ENCODE peak calls at places on chromosomes 3 and 15, in five cellular contexts. One of them, this sample, is unnamed.

GRCh38 chr15:63041982-63042878 is at the start of gene TPM1:
- DNase-seq in choroid plexus epithelial cell: peak; percentile 90
- DNase-seq in astrocyte: peak; percentile 91
- DNase-seq in lower lobe of right lung: peak; percentile 66
- DNase-seq in pancreas: peak; percentile 82
- DNase-seq in this sample: peak; percentile 92

GRCh38 chr15:94387854-94388441 is 156.6 kb downstream of the MCTP2 start:
- DNase-seq in astrocyte: no peak
- DNase-seq in pancreas: no peak
- DNase-seq in lower lobe of right lung: no peak
- DNase-seq in choroid plexus epithelial cell: no peak
- DNase-seq in this sample: no peak

GRCh38 chr15:101201411-101202174 is 50.3 kb downstream of the CHSY1 start:
- DNase-seq in lower lobe of right lung: peak; percentile 75
- DNase-seq in pancreas: peak; percentile 54
- DNase-seq in choroid plexus epithelial cell: peak; percentile 97
- DNase-seq in astrocyte: peak; percentile 98
- DNase-seq in this sample: peak; percentile 86

GRCh38 chr3:128253150-128253549 is 99.9 kb downstream of the EEFSEC start:
- DNase-seq in lower lobe of right lung: no peak
- DNase-seq in pancreas: no peak
- DNase-seq in choroid plexus epithelial cell: no peak
- DNase-seq in astrocyte: no peak
- DNase-seq in this sample: no peak

GRCh38 chr3:179321585-179322322 is 1.1 kb upstream of the ZNF639 start:
- DNase-seq in choroid plexus epithelial cell: peak; percentile 77
- DNase-seq in astrocyte: no peak
- DNase-seq in pancreas: no peak
- DNase-seq in lower lobe of right lung: no peak
- DNase-seq in this sample: peak; percentile 58

GRCh38 chr3:128607710-128608048 is 42.9 kb downstream of the RPN1 start:
- DNase-seq in pancreas: no peak
- DNase-seq in lower lobe of right lung: no peak
- DNase-seq in astrocyte: no peak
- DNase-seq in choroid plexus epithelial cell: no peak
- DNase-seq in this sample: no peak

GRCh38 chr3:161854232-161854771 is 357.7 kb downstream of the OTOL1 start:
- DNase-seq in pancreas: no peak
- DNase-seq in astrocyte: peak; percentile 87
- DNase-seq in choroid plexus epithelial cell: peak; percentile 72
- DNase-seq in lower lobe of right lung: no peak
- DNase-seq in this sample: peak; percentile 46

GRCh38 chr15:67777071-67777470 is 48.2 kb upstream of the SKOR1 start:
- DNase-seq in choroid plexus epithelial cell: no peak
- DNase-seq in astrocyte: no peak
- DNase-seq in lower lobe of right lung: no peak
- DNase-seq in pancreas: no peak
- DNase-seq in this sample: no peak

GRCh38 chr15:48190932-48191573 is 412 bp upstream of the CTXN2 start:
- DNase-seq in lower lobe of right lung: peak; percentile 65
- DNase-seq in pancreas: peak; percentile 76
- DNase-seq in astrocyte: peak; percentile 51
- DNase-seq in choroid plexus epithelial cell: peak; percentile 79
- DNase-seq in this sample: peak; percentile 57

GRCh38 chr15:56806147-56806536 is 72.8 kb upstream of the ZNF280D start:
- DNase-seq in astrocyte: no peak
- DNase-seq in lower lobe of right lung: no peak
- DNase-seq in choroid plexus epithelial cell: no peak
- DNase-seq in pancreas: no peak
- DNase-seq in this sample: no peak

GRCh38 chr15:67690936-67691335 is 134.4 kb upstream of the SKOR1 start:
- DNase-seq in choroid plexus epithelial cell: peak; percentile 72
- DNase-seq in pancreas: no peak
- DNase-seq in lower lobe of right lung: no peak
- DNase-seq in astrocyte: peak; percentile 90
- DNase-seq in this sample: no peak

GRCh38 chr15:67571643-67572415 is 29.3 kb downstream of the MAP2K5 start:
- DNase-seq in astrocyte: no peak
- DNase-seq in lower lobe of right lung: no peak
- DNase-seq in choroid plexus epithelial cell: no peak
- DNase-seq in pancreas: no peak
- DNase-seq in this sample: peak; percentile 57

GRCh38 chr3:16264174-16264707 is 502 bp downstream of the DPH3 start:
- DNase-seq in choroid plexus epithelial cell: no peak
- DNase-seq in astrocyte: peak; percentile 7
- DNase-seq in pancreas: no peak
- DNase-seq in lower lobe of right lung: no peak
- DNase-seq in this sample: no peak

GRCh38 chr15:94234300-94234699 is 2.9 kb downstream of the MCTP2 start:
- DNase-seq in choroid plexus epithelial cell: peak; percentile 35
- DNase-seq in lower lobe of right lung: no peak
- DNase-seq in pancreas: no peak
- DNase-seq in astrocyte: no peak
- DNase-seq in this sample: no peak

GRCh38 chr3:170467007-170467406 is 48.3 kb downstream of the CLDN11 start:
- DNase-seq in astrocyte: no peak
- DNase-seq in pancreas: no peak
- DNase-seq in lower lobe of right lung: no peak
- DNase-seq in choroid plexus epithelial cell: no peak
- DNase-seq in this sample: no peak

GRCh38 chr3:174358252-174358651 is 500.9 kb upstream of the NAALADL2 start:
- DNase-seq in choroid plexus epithelial cell: no peak
- DNase-seq in pancreas: no peak
- DNase-seq in astrocyte: no peak
- DNase-seq in lower lobe of right lung: no peak
- DNase-seq in this sample: no peak

GRCh38 chr15:65948352-65948751 is 79.1 kb downstream of the RAB11A start:
- DNase-seq in pancreas: no peak
- DNase-seq in lower lobe of right lung: no peak
- DNase-seq in choroid plexus epithelial cell: no peak
- DNase-seq in astrocyte: no peak
- DNase-seq in this sample: no peak

GRCh38 chr3:31732548-31732947 is 199.8 kb downstream of the STT3B start:
- DNase-seq in choroid plexus epithelial cell: no peak
- DNase-seq in lower lobe of right lung: no peak
- DNase-seq in pancreas: no peak
- DNase-seq in astrocyte: no peak
- DNase-seq in this sample: no peak

GRCh38 chr3:54756330-54756731 is 171.5 kb downstream of the LRTM1 start:
- DNase-seq in astrocyte: peak; percentile 97
- DNase-seq in choroid plexus epithelial cell: peak; percentile 92
- DNase-seq in pancreas: no peak
- DNase-seq in lower lobe of right lung: no peak
- DNase-seq in this sample: no peak

GRCh38 chr3:116842254-116842957 is 132.8 kb downstream of the TUSC7 start:
- DNase-seq in lower lobe of right lung: no peak
- DNase-seq in pancreas: no peak
- DNase-seq in choroid plexus epithelial cell: no peak
- DNase-seq in astrocyte: no peak
- DNase-seq in this sample: no peak

GRCh38 chr15:69540622-69541021 is 88.0 kb downstream of the RPLP1 start:
- DNase-seq in lower lobe of right lung: no peak
- DNase-seq in pancreas: no peak
- DNase-seq in astrocyte: no peak
- DNase-seq in choroid plexus epithelial cell: no peak
- DNase-seq in this sample: no peak

GRCh38 chr3:134056464-134056891 is 26.8 kb upstream of the SLCO2A1 start:
- DNase-seq in pancreas: no peak
- DNase-seq in lower lobe of right lung: no peak
- DNase-seq in astrocyte: no peak
- DNase-seq in choroid plexus epithelial cell: peak; percentile 69
- DNase-seq in this sample: peak; percentile 41

GRCh38 chr3:187943677-187944390 is 198.6 kb upstream of the BCL6 start:
- DNase-seq in choroid plexus epithelial cell: peak; percentile 68
- DNase-seq in lower lobe of right lung: no peak
- DNase-seq in astrocyte: no peak
- DNase-seq in pancreas: no peak
- DNase-seq in this sample: no peak

GRCh38 chr15:33780011-33780768 is 188.1 kb upstream of the CHRM5 start:
- DNase-seq in astrocyte: no peak
- DNase-seq in pancreas: no peak
- DNase-seq in choroid plexus epithelial cell: no peak
- DNase-seq in lower lobe of right lung: no peak
- DNase-seq in this sample: no peak

GRCh38 chr3:179973931-179974361 is 62.8 kb downstream of the PEX5L start:
- DNase-seq in choroid plexus epithelial cell: no peak
- DNase-seq in lower lobe of right lung: no peak
- DNase-seq in astrocyte: no peak
- DNase-seq in pancreas: no peak
- DNase-seq in this sample: no peak

GRCh38 chr15:89067751-89068150 is 20.5 kb upstream of the ABHD2 start:
- DNase-seq in pancreas: no peak
- DNase-seq in astrocyte: peak; percentile 81
- DNase-seq in choroid plexus epithelial cell: peak; percentile 25
- DNase-seq in lower lobe of right lung: no peak
- DNase-seq in this sample: no peak

GRCh38 chr3:149599236-149599635 is 58.6 kb downstream of the WWTR1 start:
- DNase-seq in astrocyte: peak; percentile 85
- DNase-seq in choroid plexus epithelial cell: peak; percentile 36
- DNase-seq in pancreas: no peak
- DNase-seq in lower lobe of right lung: no peak
- DNase-seq in this sample: no peak

GRCh38 chr15:74709011-74709410 is 13.2 kb upstream of the EDC3 start:
- DNase-seq in astrocyte: no peak
- DNase-seq in lower lobe of right lung: no peak
- DNase-seq in choroid plexus epithelial cell: no peak
- DNase-seq in pancreas: no peak
- DNase-seq in this sample: no peak

GRCh38 chr15:74138642-74139041 is 8.3 kb downstream of the ISLR2 start:
- DNase-seq in astrocyte: no peak
- DNase-seq in choroid plexus epithelial cell: no peak
- DNase-seq in lower lobe of right lung: no peak
- DNase-seq in pancreas: no peak
- DNase-seq in this sample: no peak

DNA sequence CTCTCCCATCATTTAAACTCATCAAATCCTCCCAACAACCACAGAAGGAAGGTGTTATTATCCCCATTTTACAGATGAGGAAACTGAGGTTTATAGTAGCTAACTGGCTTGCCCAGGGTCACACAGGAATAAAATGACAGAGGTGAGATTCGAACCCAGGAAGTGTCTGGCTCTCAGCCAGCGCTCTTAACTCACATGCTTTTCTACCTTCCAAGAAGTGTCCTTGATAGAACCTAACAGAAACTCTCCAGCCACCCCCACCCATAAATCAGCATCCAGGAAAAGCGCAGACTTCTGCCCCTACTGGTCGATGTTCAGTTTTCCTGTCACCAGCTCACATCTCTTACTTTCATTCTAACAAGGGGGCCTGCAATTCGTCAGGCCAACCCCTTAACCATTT is 51.7 kb downstream of the SPATA12 start:
- DNase-seq in lower lobe of right lung: no peak
- DNase-seq in choroid plexus epithelial cell: peak; percentile 13
- DNase-seq in pancreas: no peak
- DNase-seq in astrocyte: no peak
- DNase-seq in this sample: no peak
- TF ChIP-seq CTCF in lower lobe of right lung: no peak
- TF ChIP-seq CTCF in choroid plexus epithelial cell: peak; percentile 43
- TF ChIP-seq CTCF in pancreas: no peak
- TF ChIP-seq CTCF in astrocyte: peak; percentile 14
- TF ChIP-seq CTCF in this sample: no peak

DNA sequence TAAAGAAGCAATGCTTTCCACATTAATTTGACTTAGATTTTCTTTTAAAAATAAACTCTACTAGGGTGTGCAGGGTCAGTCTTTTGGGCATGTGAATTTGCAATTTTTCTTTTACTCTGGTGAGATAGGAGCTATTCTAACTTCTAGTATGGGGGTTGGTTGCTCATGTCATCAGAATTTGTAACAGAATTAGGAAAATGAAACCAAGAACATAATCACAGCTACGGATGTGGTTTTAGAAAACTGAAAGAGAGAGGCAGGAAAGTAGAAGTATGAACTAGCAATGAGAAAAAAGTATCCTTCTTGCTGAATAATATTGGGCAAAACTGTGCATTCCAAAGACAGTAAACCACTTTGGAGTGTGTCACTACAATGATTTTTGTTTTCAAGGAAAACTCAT is 43.4 kb downstream of the ADPGK start:
- DNase-seq in choroid plexus epithelial cell: no peak
- DNase-seq in pancreas: no peak
- DNase-seq in astrocyte: no peak
- DNase-seq in lower lobe of right lung: no peak
- DNase-seq in this sample: no peak
- H3K4me3 ChIP-seq in choroid plexus epithelial cell: no peak overlapping the region
- H3K4me3 ChIP-seq in pancreas: no peak overlapping the region
- H3K4me3 ChIP-seq in astrocyte: no peak overlapping the region
- H3K4me3 ChIP-seq in lower lobe of right lung: no peak overlapping the region
- H3K4me3 ChIP-seq in this sample: no peak overlapping the region

GRCh38 chr3:834679-835078 is 258.1 kb upstream of the CNTN6 start:
- DNase-seq in astrocyte: no peak
- DNase-seq in pancreas: no peak
- DNase-seq in lower lobe of right lung: no peak
- DNase-seq in choroid plexus epithelial cell: no peak
- DNase-seq in this sample: no peak

GRCh38 chr3:839981-840380 is 252.8 kb upstream of the CNTN6 start:
- DNase-seq in lower lobe of right lung: no peak
- DNase-seq in pancreas: no peak
- DNase-seq in choroid plexus epithelial cell: no peak
- DNase-seq in astrocyte: no peak
- DNase-seq in this sample: no peak

DNA sequence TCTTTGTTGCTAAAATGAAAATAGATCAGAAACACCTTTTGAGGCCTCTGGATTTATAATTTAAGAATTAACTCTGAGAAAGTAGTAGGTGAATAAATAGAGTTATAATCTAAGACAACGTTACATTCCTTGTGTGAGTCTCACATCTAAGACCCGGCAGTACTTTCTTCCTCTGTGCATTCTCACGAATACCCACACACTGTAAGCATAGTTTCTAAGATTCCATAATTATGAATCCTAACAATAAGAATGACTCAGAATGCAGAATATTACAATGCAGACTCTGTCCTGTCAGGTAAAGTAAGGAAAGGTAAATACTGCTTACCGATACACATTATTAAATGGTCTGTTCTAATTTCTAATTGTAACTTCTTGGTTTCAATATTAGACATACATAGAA is 257.7 kb upstream of the CNTN6 start:
- DNase-seq in lower lobe of right lung: no peak
- DNase-seq in choroid plexus epithelial cell: no peak
- DNase-seq in astrocyte: no peak
- DNase-seq in pancreas: no peak
- DNase-seq in this sample: no peak
- TF ChIP-seq CTCF in lower lobe of right lung: no peak
- TF ChIP-seq CTCF in choroid plexus epithelial cell: no peak
- TF ChIP-seq CTCF in astrocyte: no peak
- TF ChIP-seq CTCF in pancreas: no peak
- TF ChIP-seq CTCF in this sample: no peak

GRCh38 chr15:24772256-24772655 is 96.7 kb downstream of the NPAP1 start:
- DNase-seq in pancreas: no peak
- DNase-seq in lower lobe of right lung: no peak
- DNase-seq in choroid plexus epithelial cell: no peak
- DNase-seq in astrocyte: no peak
- DNase-seq in this sample: no peak
- H3K4me3 ChIP-seq in pancreas: no peak overlapping the region
- H3K4me3 ChIP-seq in lower lobe of right lung: no peak overlapping the region
- H3K4me3 ChIP-seq in choroid plexus epithelial cell: no peak overlapping the region
- H3K4me3 ChIP-seq in astrocyte: peak overlapping the region; percentile 65
- H3K4me3 ChIP-seq in this sample: no peak overlapping the region